ENCODE peak calls at places on chromosome 15, in four cellular contexts. O is sigmoid colon, E is breast epithelium, L is uterus. U is an unnamed sample.

GRCh38 chr15:83346342-83346741 is 61.9 kb upstream of the BNC1 start:
- DNase-seq in O (no peak), L (no peak), E (no peak), U (no peak)

GRCh38 chr15:31031471-31032064 is 40.1 kb upstream of the MTMR10 start:
- DNase-seq in O (no peak), E (no peak), L (no peak), U (no peak)

GRCh38 chr15:20645956-20646355 is 104.4 kb upstream of the GOLGA6L6 start:
- DNase-seq in E (peak; percentile 54), O (peak; percentile 73), L (no peak), U (no peak)

GRCh38 chr15:52481915-52482314 is 46.8 kb downstream of the MYO5A start:
- DNase-seq in O (no peak), L (no peak), E (no peak), U (peak; percentile 32)

GRCh38 chr15:85071061-85071460 is 89.4 kb downstream of the PDE8A start:
- DNase-seq in L (no peak), O (no peak), E (no peak), U (no peak)

GRCh38 chr15:98648654-98649537 is 557 bp downstream of the IGF1R start:
- DNase-seq in O (peak; percentile 78), L (peak; percentile 58), E (no peak), U (peak; percentile 22)

GRCh38 chr15:78398076-78398825 is 39.8 kb upstream of the IREB2 start:
- DNase-seq in E (no peak), L (no peak), O (no peak), U (no peak)

GRCh38 chr15:33443699-33444098 is 132.9 kb downstream of the RYR3 start:
- DNase-seq in O (no peak), E (no peak), L (no peak), U (no peak)

GRCh38 chr15:75842722-75843617 is at the start of gene UBE2Q2:
- DNase-seq in O (peak; percentile 86), E (peak; percentile 53), L (peak; percentile 72), U (peak; percentile 53)

GRCh38 chr15:35750051-35750450 is 204.1 kb upstream of the DPH6 start:
- DNase-seq in O (no peak), L (no peak), E (no peak), U (no peak)

GRCh38 chr15:35657679-35658201 is 111.8 kb upstream of the DPH6 start:
- DNase-seq in E (no peak), O (no peak), L (no peak), U (no peak)

GRCh38 chr15:80929225-80929624 is 60.4 kb downstream of the MESD start:
- DNase-seq in L (no peak), O (no peak), E (no peak), U (no peak)

GRCh38 chr15:83700082-83700481 is 46.2 kb downstream of the ADAMTSL3 start:
- DNase-seq in O (no peak), E (no peak), L (no peak), U (no peak)

GRCh38 chr15:52651114-52651513 is 28.1 kb downstream of the ATOSA start:
- DNase-seq in O (no peak), E (no peak), L (no peak), U (no peak)

GRCh38 chr15:27067175-27067574 is 96.2 kb downstream of the GABRG3 start:
- DNase-seq in E (no peak), L (no peak), O (no peak), U (no peak)

GRCh38 chr15:31060429-31061140 is 40.9 kb downstream of the TRPM1 start:
- DNase-seq in E (no peak), L (no peak), O (no peak), U (no peak)

GRCh38 chr15:25830844-25831443 is 32.2 kb downstream of the ATP10A start:
- DNase-seq in L (peak; percentile 73), E (no peak), O (peak; percentile 89), U (no peak)

GRCh38 chr15:60093273-60094067 is 89.4 kb downstream of the FOXB1 start:
- DNase-seq in O (no peak), L (no peak), E (no peak), U (no peak)

GRCh38 chr15:56971571-56971970 is 53.1 kb downstream of the TCF12 start:
- DNase-seq in L (no peak), O (no peak), E (no peak), U (no peak)

GRCh38 chr15:56969265-56969895 is 50.9 kb downstream of the TCF12 start:
- DNase-seq in E (no peak), L (no peak), O (no peak), U (no peak)

GRCh38 chr15:56967336-56967735 is 48.9 kb downstream of the TCF12 start:
- DNase-seq in E (no peak), L (no peak), O (no peak), U (no peak)

GRCh38 chr15:56968256-56968655 is 49.8 kb downstream of the TCF12 start:
- DNase-seq in O (no peak), E (no peak), L (no peak), U (no peak)

DNA sequence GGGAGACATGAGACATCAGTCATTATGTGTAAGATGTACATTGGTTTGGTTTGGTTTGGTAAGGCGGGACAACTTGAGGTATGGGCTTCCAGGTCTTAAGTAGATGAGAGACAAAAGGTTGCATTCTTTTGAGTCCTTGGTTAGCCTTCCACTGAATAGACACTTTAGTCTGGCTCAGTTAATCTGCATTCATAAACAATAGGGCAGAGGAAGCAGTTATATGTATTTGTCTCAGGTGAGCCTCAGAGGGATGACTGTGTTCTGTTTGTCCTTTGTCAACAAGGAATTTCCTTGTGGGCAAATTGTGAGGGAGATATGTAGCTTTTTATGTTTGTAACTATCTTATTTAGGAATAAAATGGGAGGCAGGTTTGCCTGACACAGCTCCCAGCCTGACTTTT is 50.4 kb downstream of the TCF12 start:
- DNase-seq in L (no peak), O (no peak), E (no peak), U (no peak)
- H3K27ac ChIP-seq in L (no peak overlapping the region), O (no peak overlapping the region), E (peak overlapping the region; percentile 82), U (no peak overlapping the region)

GRCh38 chr15:95739161-95739560 is 591.3 kb upstream of the NR2F2 start:
- DNase-seq in O (no peak), E (no peak), L (no peak), U (no peak)

GRCh38 chr15:95742836-95743235 is 587.7 kb upstream of the NR2F2 start:
- DNase-seq in O (no peak), E (no peak), L (no peak), U (no peak)

GRCh38 chr15:95741830-95742229 is 588.7 kb upstream of the NR2F2 start:
- DNase-seq in E (no peak), L (no peak), O (no peak), U (no peak)

GRCh38 chr15:95737051-95737450 is 593.4 kb upstream of the NR2F2 start:
- DNase-seq in O (no peak), E (no peak), L (no peak), U (no peak)

DNA sequence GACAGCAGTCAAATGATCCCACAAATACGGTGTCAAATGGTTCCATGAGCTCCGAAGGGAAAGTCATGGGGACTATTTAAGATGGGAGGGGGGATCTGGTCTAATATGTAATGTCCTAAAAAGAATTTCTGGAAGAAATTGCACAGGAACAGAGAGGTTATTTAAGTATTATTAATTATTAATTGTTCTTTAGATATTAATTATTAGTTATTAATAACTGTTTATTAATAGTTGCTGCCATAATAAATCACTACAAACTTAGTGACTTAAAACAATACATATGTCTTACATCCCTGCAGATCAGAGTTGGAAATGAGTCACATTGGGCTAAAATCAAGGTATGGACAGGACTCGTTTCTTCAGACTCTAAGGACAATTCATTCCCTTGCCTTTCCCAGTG is 588.2 kb upstream of the NR2F2 start:
- DNase-seq in E (no peak), L (no peak), O (no peak), U (no peak)
- TF ChIP-seq CTCF in E (no peak), L (no peak), O (no peak), U (no peak)

DNA sequence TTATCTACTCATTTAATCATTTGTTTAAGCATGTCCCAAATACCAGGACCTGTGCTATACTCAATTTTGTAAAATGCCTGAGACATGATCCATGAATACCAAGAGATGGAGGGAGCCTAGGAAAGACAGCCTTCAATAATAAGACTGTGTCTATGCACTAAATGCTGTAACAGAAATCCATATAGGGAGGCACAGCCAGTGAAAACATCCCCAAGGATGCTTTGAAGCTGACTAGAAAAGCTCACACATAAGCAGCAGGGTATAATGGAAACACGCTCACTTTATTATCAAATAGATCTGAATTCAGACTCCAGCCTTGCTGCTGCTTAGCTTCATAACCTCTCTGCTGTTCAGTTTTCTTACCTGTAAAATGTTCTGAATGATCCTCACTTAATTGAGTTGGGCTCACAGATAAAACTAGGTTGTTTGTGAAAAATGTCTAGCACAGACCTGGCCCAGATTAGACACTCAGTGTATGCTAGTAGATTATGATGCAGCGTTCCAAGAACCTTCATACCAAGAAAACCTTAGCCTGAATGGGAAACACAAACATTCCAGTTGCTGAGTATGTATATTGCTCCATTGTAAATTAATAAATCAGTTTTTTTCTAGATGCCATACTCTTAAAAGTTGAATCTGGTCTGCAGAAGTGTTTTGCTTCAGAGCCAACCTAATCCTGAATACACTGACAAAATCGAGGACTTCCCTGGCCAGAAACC is 3.7 kb upstream of the LARP6 start:
- DNase-seq in O (no peak), L (no peak), E (no peak), U (no peak)
- H3K27ac ChIP-seq in O (peak overlapping the region; percentile 90), L (peak overlapping the region; percentile 73), E (peak overlapping the region; percentile 48), U (no peak overlapping the region)

GRCh38 chr15:62241135-62241770 is 76.2 kb upstream of the C2CD4B start:
- DNase-seq in O (no peak), E (no peak), L (no peak), U (no peak)
- TF ChIP-seq CTCF in O (no peak), E (no peak), L (no peak), U (no peak)

GRCh38 chr15:56929933-56930332 is 11.5 kb downstream of the TCF12 start:
- DNase-seq in E (no peak), O (no peak), L (no peak), U (no peak)

GRCh38 chr15:56931674-56932507 is 13.4 kb downstream of the TCF12 start:
- DNase-seq in E (no peak), L (no peak), O (no peak), U (no peak)

GRCh38 chr15:56927816-56928215 is 9.4 kb downstream of the TCF12 start:
- DNase-seq in L (no peak), O (no peak), E (no peak), U (no peak)

GRCh38 chr15:56930663-56931313 is 12.3 kb downstream of the TCF12 start:
- DNase-seq in O (no peak), E (no peak), L (no peak), U (no peak)

GRCh38 chr15:56929389-56929788 is 10.9 kb downstream of the TCF12 start:
- DNase-seq in E (no peak), L (no peak), O (no peak), U (no peak)
- H3K27ac ChIP-seq in E (no peak overlapping the region), L (no peak overlapping the region), O (no peak overlapping the region), U (no peak overlapping the region)

U was measured in CD4-positive, alpha-beta T cell.